ENCODE peak calls at places on chromosomes 4 and X, in four cellular contexts. One of them, this sample, is unnamed. For H3K4me1 and H3K36me3, the result is how much of the 10 kb centered on the place peaks cover.

GRCh38 chr4:99404595-99405287 is 30.4 kb downstream of the ADH7 start:
- DNase-seq in PC-9: peak
- DNase-seq in Caco-2: no peak
- DNase-seq in upper lobe of left lung: no peak
- DNase-seq in this sample: no peak

GRCh38 chrX:100368167-100368566 is 41.9 kb downstream of the PCDH19 start:
- DNase-seq in PC-9: no peak
- DNase-seq in Caco-2: peak
- DNase-seq in upper lobe of left lung: no peak
- DNase-seq in this sample: no peak

GRCh38 chr4:159417006-159417405 is 314.1 kb downstream of the RAPGEF2 start:
- DNase-seq in PC-9: no peak
- DNase-seq in Caco-2: no peak
- DNase-seq in upper lobe of left lung: no peak
- DNase-seq in this sample: no peak

GRCh38 chr4:24645765-24646550 is 61.6 kb upstream of the DHX15 start:
- DNase-seq in PC-9: no peak
- DNase-seq in Caco-2: no peak
- DNase-seq in upper lobe of left lung: no peak
- DNase-seq in this sample: no peak

GRCh38 chr4:177461606-177462005 is 19.4 kb upstream of the AGA start:
- DNase-seq in PC-9: no peak
- DNase-seq in Caco-2: no peak
- DNase-seq in upper lobe of left lung: no peak
- DNase-seq in this sample: no peak

GRCh38 chr4:19349416-19349815 is 902.3 kb upstream of the SLIT2 start:
- DNase-seq in PC-9: no peak
- DNase-seq in Caco-2: no peak
- DNase-seq in upper lobe of left lung: no peak
- DNase-seq in this sample: no peak

GRCh38 chr4:571838-572572 is 4.1 kb downstream of the TMEM271 start:
- DNase-seq in PC-9: no peak
- DNase-seq in Caco-2: no peak
- DNase-seq in upper lobe of left lung: no peak
- DNase-seq in this sample: peak

GRCh38 chr4:141391771-141392170 is 171.1 kb downstream of the ZNF330 start:
- DNase-seq in PC-9: peak
- DNase-seq in Caco-2: no peak
- DNase-seq in upper lobe of left lung: no peak
- DNase-seq in this sample: no peak

GRCh38 chr4:38332699-38333098 is 331.3 kb upstream of the KLF3 start:
- DNase-seq in PC-9: no peak
- DNase-seq in Caco-2: no peak
- DNase-seq in upper lobe of left lung: no peak
- DNase-seq in this sample: no peak

GRCh38 chr4:7328913-7329638 is 105.7 kb downstream of the PSAPL1 start:
- DNase-seq in PC-9: peak
- DNase-seq in Caco-2: no peak
- DNase-seq in upper lobe of left lung: peak
- DNase-seq in this sample: peak

GRCh38 chr4:150462743-150463142 is 119.2 kb upstream of the MAB21L2 start:
- DNase-seq in PC-9: peak
- DNase-seq in Caco-2: no peak
- DNase-seq in upper lobe of left lung: no peak
- DNase-seq in this sample: no peak

GRCh38 chrX:53715336-53715924 is 28.9 kb upstream of the HUWE1 start:
- DNase-seq in PC-9: peak
- DNase-seq in Caco-2: no peak
- DNase-seq in upper lobe of left lung: no peak
- DNase-seq in this sample: no peak

GRCh38 chr4:4585012-4585670 is 43.3 kb upstream of the STX18 start:
- DNase-seq in PC-9: peak
- DNase-seq in Caco-2: no peak
- DNase-seq in upper lobe of left lung: no peak
- DNase-seq in this sample: no peak

GRCh38 chr4:93825551-93826216 is 2.9 kb upstream of the ATOH1 start:
- DNase-seq in PC-9: no peak
- DNase-seq in Caco-2: no peak
- DNase-seq in upper lobe of left lung: no peak
- DNase-seq in this sample: no peak

GRCh38 chrX:109049416-109049815 is 313.1 kb upstream of the IRS4 start:
- DNase-seq in PC-9: no peak
- DNase-seq in Caco-2: no peak
- DNase-seq in upper lobe of left lung: no peak
- DNase-seq in this sample: no peak

GRCh38 chr4:114780205-114780604 is 181.6 kb downstream of the UGT8 start:
- DNase-seq in PC-9: no peak
- DNase-seq in Caco-2: peak
- DNase-seq in upper lobe of left lung: no peak
- DNase-seq in this sample: no peak

GRCh38 chrX:2446815-2447214 is 54.0 kb downstream of the DHRSX start:
- DNase-seq in PC-9: no peak
- DNase-seq in Caco-2: no peak
- DNase-seq in upper lobe of left lung: no peak
- DNase-seq in this sample: peak

GRCh38 chr4:3436048-3436797 is 5.5 kb upstream of the HGFAC start:
- DNase-seq in PC-9: no peak
- DNase-seq in Caco-2: no peak
- DNase-seq in upper lobe of left lung: no peak
- DNase-seq in this sample: no peak

GRCh38 chr4:37767546-37767945 is 58.9 kb upstream of the PGM2 start:
- DNase-seq in PC-9: peak
- DNase-seq in Caco-2: no peak
- DNase-seq in upper lobe of left lung: peak
- DNase-seq in this sample: peak

GRCh38 chr4:174549696-174550095 is 27.4 kb upstream of the HPGD start:
- DNase-seq in PC-9: no peak
- DNase-seq in Caco-2: no peak
- DNase-seq in upper lobe of left lung: no peak
- DNase-seq in this sample: no peak

GRCh38 chrX:65586491-65586890 is 51.9 kb upstream of the LAS1L start:
- DNase-seq in PC-9: no peak
- DNase-seq in Caco-2: no peak
- DNase-seq in upper lobe of left lung: peak
- DNase-seq in this sample: no peak

GRCh38 chr4:72779256-72779655 is 210.2 kb upstream of the ADAMTS3 start:
- DNase-seq in PC-9: no peak
- DNase-seq in Caco-2: no peak
- DNase-seq in upper lobe of left lung: no peak
- DNase-seq in this sample: no peak

GRCh38 chr4:85084371-85085170 is 118.1 kb upstream of the WDFY3 start:
- DNase-seq in PC-9: no peak
- DNase-seq in Caco-2: no peak
- DNase-seq in upper lobe of left lung: peak
- DNase-seq in this sample: no peak

GRCh38 chr4:150217192-150217591 is 138.9 kb downstream of the DCLK2 start:
- DNase-seq in PC-9: no peak
- DNase-seq in Caco-2: no peak
- DNase-seq in upper lobe of left lung: no peak
- DNase-seq in this sample: no peak

GRCh38 chrX:104173841-104174240 is 7.6 kb downstream of the FAM199X start:
- DNase-seq in PC-9: no peak
- DNase-seq in Caco-2: no peak
- DNase-seq in upper lobe of left lung: no peak
- DNase-seq in this sample: no peak

GRCh38 chrX:104166735-104167436 is 633 bp downstream of the FAM199X start:
- DNase-seq in PC-9: no peak
- DNase-seq in Caco-2: no peak
- DNase-seq in upper lobe of left lung: no peak
- DNase-seq in this sample: no peak

GRCh38 chrX:104168127-104168526 is 1.9 kb downstream of the FAM199X start:
- DNase-seq in PC-9: no peak
- DNase-seq in Caco-2: no peak
- DNase-seq in upper lobe of left lung: no peak
- DNase-seq in this sample: no peak

GRCh38 chrX:104172788-104173187 is 6.5 kb downstream of the FAM199X start:
- DNase-seq in PC-9: no peak
- DNase-seq in Caco-2: no peak
- DNase-seq in upper lobe of left lung: no peak
- DNase-seq in this sample: no peak

GRCh38 chrX:104172121-104172520 is 5.9 kb downstream of the FAM199X start:
- DNase-seq in PC-9: no peak
- DNase-seq in Caco-2: no peak
- DNase-seq in upper lobe of left lung: no peak
- DNase-seq in this sample: no peak
- H3K4me1 ChIP-seq in PC-9: under half
- H3K4me1 ChIP-seq in Caco-2: under half
- H3K4me1 ChIP-seq in upper lobe of left lung: under half
- H3K4me1 ChIP-seq in this sample: under half

DNA sequence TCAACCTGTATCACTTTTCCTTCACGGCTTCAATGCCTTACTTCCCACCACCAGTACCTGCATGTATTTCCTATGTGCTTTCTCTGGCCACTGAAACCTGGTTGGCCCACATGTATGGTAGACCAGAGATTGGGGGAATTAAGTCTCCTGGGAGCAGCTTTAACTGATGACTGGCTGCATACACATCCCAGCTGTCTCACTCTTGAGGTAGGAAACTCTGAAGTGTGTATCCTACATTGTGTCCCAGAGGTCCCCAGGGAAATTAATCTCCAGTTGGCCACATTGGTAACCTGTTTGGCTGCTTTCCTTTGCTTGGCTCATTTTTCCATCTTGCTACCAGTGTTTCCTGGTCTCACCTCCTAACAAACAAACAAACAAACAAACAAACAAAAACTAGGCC is 124.4 kb downstream of the ZNF827 start:
- DNase-seq in PC-9: no peak
- DNase-seq in Caco-2: no peak
- DNase-seq in upper lobe of left lung: no peak
- DNase-seq in this sample: no peak
- H3K36me3 ChIP-seq in PC-9: under half
- H3K36me3 ChIP-seq in Caco-2: under half
- H3K36me3 ChIP-seq in upper lobe of left lung: under half
- H3K36me3 ChIP-seq in this sample: under half

GRCh38 chrX:120302434-120302833 is 8.8 kb downstream of the TMEM255A start:
- DNase-seq in PC-9: no peak
- DNase-seq in Caco-2: no peak
- DNase-seq in upper lobe of left lung: peak
- DNase-seq in this sample: peak

GRCh38 chrX:120308558-120308957 is 2.7 kb downstream of the TMEM255A start:
- DNase-seq in PC-9: no peak
- DNase-seq in Caco-2: no peak
- DNase-seq in upper lobe of left lung: no peak
- DNase-seq in this sample: no peak

GRCh38 chrX:120306640-120307039 is 4.6 kb downstream of the TMEM255A start:
- DNase-seq in PC-9: no peak
- DNase-seq in Caco-2: no peak
- DNase-seq in upper lobe of left lung: no peak
- DNase-seq in this sample: no peak

GRCh38 chrX:120304241-120304640 is 7.0 kb downstream of the TMEM255A start:
- DNase-seq in PC-9: no peak
- DNase-seq in Caco-2: no peak
- DNase-seq in upper lobe of left lung: no peak
- DNase-seq in this sample: no peak

GRCh38 chrX:120305531-120306145 is 5.6 kb downstream of the TMEM255A start:
- DNase-seq in PC-9: no peak
- DNase-seq in Caco-2: no peak
- DNase-seq in upper lobe of left lung: no peak
- DNase-seq in this sample: no peak
- H3K4me1 ChIP-seq in PC-9: under half
- H3K4me1 ChIP-seq in Caco-2: under half
- H3K4me1 ChIP-seq in upper lobe of left lung: under half
- H3K4me1 ChIP-seq in this sample: under half

GRCh38 chr4:57051100-57051499 is 59.1 kb downstream of the IGFBP7 start:
- DNase-seq in PC-9: no peak
- DNase-seq in Caco-2: no peak
- DNase-seq in upper lobe of left lung: no peak
- DNase-seq in this sample: no peak
- H3K36me3 ChIP-seq in PC-9: under half
- H3K36me3 ChIP-seq in Caco-2: under half
- H3K36me3 ChIP-seq in upper lobe of left lung: under half
- H3K36me3 ChIP-seq in this sample: under half

DNA sequence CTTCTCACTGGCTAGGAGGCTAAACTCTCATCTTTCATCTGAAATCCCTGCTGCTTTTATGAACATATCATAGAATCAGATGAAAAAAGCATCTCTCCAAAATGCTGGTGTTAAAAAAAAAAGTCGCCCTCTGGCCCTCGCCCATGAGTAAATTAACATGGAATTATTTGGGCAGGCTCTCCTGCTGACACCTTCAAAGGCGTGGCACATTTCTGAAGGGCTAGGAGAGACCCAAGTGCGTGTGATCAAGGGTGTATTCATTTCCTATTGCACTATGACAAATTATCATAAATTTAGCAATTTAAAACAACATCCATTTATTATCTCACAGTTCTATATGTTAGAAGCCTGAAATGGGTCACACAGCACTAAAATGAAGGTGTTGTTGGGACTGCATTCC is 5.1 kb downstream of the ANXA3 start:
- DNase-seq in PC-9: peak
- DNase-seq in Caco-2: no peak
- DNase-seq in upper lobe of left lung: no peak
- DNase-seq in this sample: no peak
- H3K4me1 ChIP-seq in PC-9: half or more
- H3K4me1 ChIP-seq in Caco-2: half or more
- H3K4me1 ChIP-seq in upper lobe of left lung: half or more
- H3K4me1 ChIP-seq in this sample: under half

DNA sequence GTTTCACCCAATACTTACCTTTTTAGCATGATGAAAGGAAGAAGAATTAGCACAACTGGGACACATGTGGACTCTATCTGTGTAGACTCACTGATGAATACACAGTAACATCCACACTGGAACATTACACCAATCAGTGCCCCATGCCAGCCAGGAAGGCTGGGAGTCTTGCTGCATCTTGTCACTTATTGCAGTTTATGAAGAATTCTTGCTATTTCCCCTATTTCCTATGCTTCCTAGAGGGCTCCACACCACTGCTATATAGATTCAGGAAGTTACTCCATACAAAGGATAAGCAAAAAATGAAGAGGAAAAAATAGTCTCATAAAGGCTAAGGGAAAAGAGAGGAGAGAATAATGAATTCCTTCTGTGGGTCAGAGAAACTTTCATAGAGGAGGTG is 201.0 kb downstream of the CAMK2D start:
- DNase-seq in PC-9: no peak
- DNase-seq in Caco-2: no peak
- DNase-seq in upper lobe of left lung: no peak
- DNase-seq in this sample: no peak
- H3K36me3 ChIP-seq in PC-9: under half
- H3K36me3 ChIP-seq in Caco-2: under half
- H3K36me3 ChIP-seq in upper lobe of left lung: under half
- H3K36me3 ChIP-seq in this sample: under half

This sample was measured in upper lobe of right lung.